ENCODE peak calls at places on chromosome 1, in six cellular contexts. E is neuronal stem cell, Y is IMR-90, L is H1, B is H9, A is trophoblast cell. S is an unnamed sample.
A peak's percentile ranks its signal among the peaks of the same experiment; 100 is the strongest.

GRCh38 chr1:111270781-111271463 is 19.7 kb upstream of the CHIA start:
- DNase-seq in E (no peak), Y (no peak), L (no peak), B (peak; percentile 36), A (no peak), S (no peak)

GRCh38 chr1:22763479-22764200 is 53.0 kb downstream of the EPHB2 start:
- DNase-seq in E (no peak), Y (peak; percentile 25), L (no peak), B (no peak), A (no peak), S (peak; percentile 48)

GRCh38 chr1:26285366-26286063 is 5.6 kb downstream of the SH3BGRL3 start:
- DNase-seq in E (no peak), Y (no peak), L (no peak), B (peak; percentile 89), A (peak; percentile 80), S (no peak)

GRCh38 chr1:154478639-154479038 is 23.4 kb upstream of the TDRD10 start:
- DNase-seq in E (no peak), Y (peak; percentile 34), L (no peak), B (no peak), A (no peak), S (peak; percentile 13)

GRCh38 chr1:24963099-24963872 is 33.2 kb upstream of the RUNX3 start:
- DNase-seq in E (no peak), Y (no peak), L (no peak), B (no peak), A (no peak), S (no peak)

GRCh38 chr1:65247419-65248359 is 61.7 kb upstream of the DNAJC6 start:
- DNase-seq in E (no peak), Y (peak; percentile 61), L (no peak), B (no peak), A (peak; percentile 100), S (peak; percentile 97)

GRCh38 chr1:3663999-3664699 is 11.8 kb downstream of the TP73 start:
- DNase-seq in E (no peak), Y (no peak), L (no peak), B (peak; percentile 31), A (no peak), S (no peak)

GRCh38 chr1:171188388-171189266 is 3.5 kb downstream of the FMO2 start:
- DNase-seq in E (peak; percentile 9), Y (peak; percentile 65), L (no peak), B (peak; percentile 58), A (peak; percentile 83), S (peak; percentile 51)

GRCh38 chr1:192489046-192489445 is 86.5 kb upstream of the RGS1 start:
- DNase-seq in E (no peak), Y (peak; percentile 40), L (no peak), B (no peak), A (peak; percentile 52), S (peak; percentile 49)

GRCh38 chr1:51998701-51999100 is 8.2 kb upstream of the RAB3B start:
- DNase-seq in E (no peak), Y (no peak), L (no peak), B (no peak), A (no peak), S (no peak)

GRCh38 chr1:64050601-64051000 is 152.8 kb upstream of the UBE2U start:
- DNase-seq in E (no peak), Y (no peak), L (no peak), B (no peak), A (no peak), S (no peak)

GRCh38 chr1:29239142-29239541 is 2.8 kb downstream of the PTPRU start:
- DNase-seq in E (no peak), Y (no peak), L (no peak), B (peak; percentile 57), A (peak; percentile 95), S (peak; percentile 33)

GRCh38 chr1:115089443-115090340 is at the start of gene TSPAN2:
- DNase-seq in E (peak; percentile 79), Y (peak; percentile 59), L (peak; percentile 91), B (peak; percentile 96), A (no peak), S (no peak)

GRCh38 chr1:21027805-21028204 is 148.9 kb downstream of the EIF4G3 start:
- DNase-seq in E (no peak), Y (peak; percentile 37), L (no peak), B (no peak), A (no peak), S (no peak)

GRCh38 chr1:204647114-204647804 is 38.3 kb downstream of the LRRN2 start:
- DNase-seq in E (peak; percentile 39), Y (peak; percentile 70), L (no peak), B (peak; percentile 65), A (peak; percentile 64), S (peak; percentile 83)

GRCh38 chr1:166119678-166120077 is 47.1 kb downstream of the FAM78B start:
- DNase-seq in E (no peak), Y (no peak), L (no peak), B (no peak), A (no peak), S (no peak)

GRCh38 chr1:240351690-240352089 is 260.0 kb downstream of the FMN2 start:
- DNase-seq in E (no peak), Y (peak; percentile 33), L (no peak), B (no peak), A (no peak), S (no peak)

GRCh38 chr1:240618946-240619345 is 7.0 kb upstream of the GREM2 start:
- DNase-seq in E (no peak), Y (no peak), L (no peak), B (no peak), A (peak; percentile 85), S (no peak)

GRCh38 chr1:171994293-171994692 is 153.0 kb downstream of the DNM3 start:
- DNase-seq in E (no peak), Y (no peak), L (no peak), B (no peak), A (no peak), S (no peak)

GRCh38 chr1:17109897-17110554 is 9.2 kb downstream of the PADI2 start:
- DNase-seq in E (no peak), Y (no peak), L (no peak), B (no peak), A (no peak), S (no peak)

GRCh38 chr1:30450148-30450817 is 273.1 kb downstream of the MATN1 start:
- DNase-seq in E (no peak), Y (no peak), L (no peak), B (peak; percentile 5), A (no peak), S (no peak)

GRCh38 chr1:46528297-46528955 is 23.0 kb downstream of the KNCN start:
- DNase-seq in E (no peak), Y (peak; percentile 22), L (no peak), B (no peak), A (no peak), S (no peak)

GRCh38 chr1:204435246-204435885 is 23.7 kb upstream of the PPP1R15B start:
- DNase-seq in E (no peak), Y (peak; percentile 55), L (no peak), B (no peak), A (peak; percentile 93), S (peak; percentile 51)

GRCh38 chr1:197222025-197222685 is 45.9 kb upstream of the CRB1 start:
- DNase-seq in E (no peak), Y (no peak), L (no peak), B (no peak), A (peak; percentile 96), S (no peak)

GRCh38 chr1:96211166-96211565 is 510.4 kb upstream of the PTBP2 start:
- DNase-seq in E (no peak), Y (no peak), L (no peak), B (no peak), A (no peak), S (no peak)

GRCh38 chr1:246511203-246511602 is 4.1 kb upstream of the SMYD3 start:
- DNase-seq in E (no peak), Y (no peak), L (no peak), B (no peak), A (no peak), S (no peak)
- H4K91ac ChIP-seq in E (no peak overlapping the region), Y (no peak overlapping the region), L (no peak overlapping the region), B (no peak overlapping the region), A (no peak overlapping the region), S (no peak overlapping the region)

GRCh38 chr1:13585599-13585965 is 1.9 kb downstream of the PDPN start:
- DNase-seq in E (no peak), Y (no peak), L (peak; percentile 38), B (peak; percentile 66), A (no peak), S (no peak)
- H4K91ac ChIP-seq in E (no peak overlapping the region), Y (no peak overlapping the region), L (no peak overlapping the region), B (no peak overlapping the region), A (no peak overlapping the region), S (no peak overlapping the region)

DNA sequence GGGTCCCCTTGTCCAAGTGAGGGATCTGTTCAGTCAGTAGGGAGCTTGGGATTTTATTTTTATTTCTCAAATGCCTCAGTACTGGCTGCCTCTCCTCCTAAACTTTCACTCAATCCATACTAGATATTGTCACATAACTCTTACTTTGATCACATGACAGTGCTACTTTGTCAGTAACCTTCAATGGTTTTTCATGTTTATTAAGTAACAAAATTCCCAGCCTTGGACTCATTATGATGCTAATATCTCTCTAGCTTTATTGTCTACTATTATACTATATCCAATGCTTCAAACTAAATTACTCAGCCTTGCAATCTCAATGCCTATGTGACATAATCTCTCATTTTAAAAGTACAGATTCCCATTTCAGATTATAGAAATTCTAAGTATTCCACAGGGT is 97.7 kb downstream of the ATP1B1 start:
- DNase-seq in E (no peak), Y (no peak), L (no peak), B (no peak), A (no peak), S (no peak)
- H4K91ac ChIP-seq in E (no peak overlapping the region), Y (no peak overlapping the region), L (no peak overlapping the region), B (no peak overlapping the region), A (no peak overlapping the region), S (no peak overlapping the region)

DNA sequence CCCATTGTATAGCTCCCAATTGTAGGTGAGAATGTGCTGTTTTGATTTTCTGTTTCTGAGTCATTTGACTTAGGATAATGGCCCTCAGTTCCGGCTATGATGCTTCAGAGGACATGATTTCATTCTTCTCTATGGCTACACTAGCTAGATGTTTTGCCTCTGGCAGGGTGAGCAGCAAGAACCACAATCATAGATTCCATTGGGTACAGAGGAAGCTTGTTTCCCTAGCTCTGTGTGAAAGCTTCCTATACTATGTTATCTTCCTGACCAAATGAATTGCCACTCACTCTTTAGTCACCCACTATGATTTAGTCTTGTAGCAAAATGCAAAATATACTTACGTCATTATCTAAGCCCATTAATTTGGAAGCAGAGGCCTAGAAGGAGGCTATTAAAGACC is 616.3 kb downstream of the PLA2G4A start:
- DNase-seq in E (no peak), Y (peak; percentile 12), L (no peak), B (no peak), A (no peak), S (no peak)
- H4K91ac ChIP-seq in E (no peak overlapping the region), Y (no peak overlapping the region), L (no peak overlapping the region), B (no peak overlapping the region), A (no peak overlapping the region), S (no peak overlapping the region)

GRCh38 chr1:72636636-72637035 is 354.3 kb upstream of the NEGR1 start:
- DNase-seq in E (no peak), Y (no peak), L (no peak), B (no peak), A (no peak), S (no peak)
- H4K91ac ChIP-seq in E (no peak overlapping the region), Y (no peak overlapping the region), L (no peak overlapping the region), B (no peak overlapping the region), A (no peak overlapping the region), S (no peak overlapping the region)

GRCh38 chr1:68083686-68084085 is 33.3 kb upstream of the DIRAS3 start:
- DNase-seq in E (no peak), Y (no peak), L (no peak), B (no peak), A (no peak), S (no peak)
- H4K91ac ChIP-seq in E (no peak overlapping the region), Y (no peak overlapping the region), L (no peak overlapping the region), B (no peak overlapping the region), A (no peak overlapping the region), S (no peak overlapping the region)

S was measured in mesenchymal stem cell.